ENCODE peak calls at places on chromosomes 7 and 10, in ten cellular contexts. X is prostate gland, A is suprapubic skin, B is transverse colon, J is GM12891, Y is H1, T is stomach, N is ovary, I is heart left ventricle, R is HCT116. S is an unnamed sample.

GRCh38 chr10:117631276-117632151 is 89.0 kb downstream of the EMX2 start:
- DNase-seq in X (no peak), A (no peak), B (no peak), J (no peak), Y (peak; percentile 26), T (no peak), N (peak; percentile 27), I (no peak), R (no peak), S (no peak)

GRCh38 chr10:3068201-3068967 is 1.0 kb downstream of the PFKP start:
- DNase-seq in X (peak; percentile 50), A (peak; percentile 78), B (peak; percentile 66), J (peak; percentile 71), Y (peak; percentile 73), T (peak; percentile 50), N (peak; percentile 73), I (peak; percentile 71), R (no peak), S (peak; percentile 75)

GRCh38 chr10:97676770-97677581 is 10.1 kb downstream of the AVPI1 start:
- DNase-seq in X (no peak), A (no peak), B (peak; percentile 53), J (peak; percentile 66), Y (peak; percentile 55), T (peak; percentile 41), N (no peak), I (no peak), R (no peak), S (peak; percentile 82)

GRCh38 chr7:29461996-29462395 is 101.6 kb upstream of the PRR15 start:
- DNase-seq in X (no peak), A (no peak), B (no peak), J (no peak), Y (no peak), T (no peak), N (no peak), I (no peak), R (no peak), S (no peak)

GRCh38 chr10:16944961-16945360 is 127.7 kb upstream of the RSU1 start:
- DNase-seq in X (no peak), A (no peak), B (no peak), J (no peak), Y (no peak), T (no peak), N (no peak), I (no peak), R (no peak), S (no peak)

GRCh38 chr7:151427705-151428392 is 12.1 kb downstream of the CRYGN start:
- DNase-seq in X (no peak), A (peak; percentile 58), B (no peak), J (no peak), Y (no peak), T (no peak), N (peak; percentile 51), I (no peak), R (no peak), S (no peak)

GRCh38 chr10:5094265-5095205 is at the start of gene AKR1C3:
- DNase-seq in X (no peak), A (no peak), B (no peak), J (no peak), Y (peak; percentile 48), T (no peak), N (no peak), I (peak; percentile 24), R (peak; percentile 51), S (peak; percentile 56)

GRCh38 chr7:69864283-69864682 is 266.0 kb downstream of the AUTS2 start:
- DNase-seq in X (no peak), A (no peak), B (no peak), J (no peak), Y (no peak), T (no peak), N (no peak), I (no peak), R (no peak), S (no peak)

GRCh38 chr7:151309306-151309705 is 32.3 kb upstream of the NUB1 start:
- DNase-seq in X (no peak), A (no peak), B (no peak), J (no peak), Y (no peak), T (no peak), N (no peak), I (no peak), R (no peak), S (no peak)

GRCh38 chr7:37366445-37366844 is 82.2 kb downstream of the ELMO1 start:
- DNase-seq in X (no peak), A (no peak), B (no peak), J (no peak), Y (no peak), T (no peak), N (no peak), I (no peak), R (no peak), S (no peak)

GRCh38 chr7:100678291-100678984 is 4.9 kb downstream of the GNB2 start:
- DNase-seq in X (no peak), A (no peak), B (peak; percentile 8), J (peak; percentile 21), Y (peak; percentile 59), T (no peak), N (peak; percentile 51), I (no peak), R (no peak), S (no peak)
- TF ChIP-seq POLR2A in X (no peak), A (no peak), B (no peak), J (no peak), Y (peak; percentile 8), T (no peak), N (no peak), I (no peak), R (no peak), S (peak; percentile 29)

DNA sequence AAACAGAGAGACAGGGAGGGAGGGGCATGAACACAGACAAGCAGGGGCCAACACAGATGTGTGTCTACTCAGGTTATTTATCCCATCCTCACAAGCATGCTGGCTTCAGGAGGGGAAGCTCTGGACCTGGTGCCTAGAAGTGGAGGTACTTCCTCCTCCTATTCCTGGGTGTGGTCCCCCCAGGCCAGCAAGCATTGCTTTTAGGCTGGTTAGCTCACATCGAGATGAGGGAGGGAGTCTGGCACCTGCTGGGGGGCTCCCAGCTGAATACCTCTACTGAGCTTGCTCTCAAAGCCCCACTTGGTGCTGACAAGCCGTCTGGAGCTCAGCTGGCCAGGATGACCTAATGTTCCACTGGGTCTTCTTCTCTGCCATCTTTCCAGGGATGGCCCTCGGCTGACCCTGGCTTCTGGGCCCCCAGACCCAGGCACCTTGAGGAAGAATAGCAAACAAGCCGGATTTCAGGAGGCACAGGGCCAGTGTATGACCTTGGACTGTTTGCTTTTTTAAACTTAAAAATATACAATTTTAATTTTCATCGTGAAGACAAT is 26.7 kb downstream of the FAM241B start:
- DNase-seq in X (no peak), A (no peak), B (no peak), J (no peak), Y (no peak), T (no peak), N (no peak), I (no peak), R (no peak), S (no peak)
- TF ChIP-seq POLR2A in X (no peak), A (no peak), B (no peak), J (no peak), Y (no peak), T (no peak), N (no peak), I (no peak), R (no peak), S (no peak)

DNA sequence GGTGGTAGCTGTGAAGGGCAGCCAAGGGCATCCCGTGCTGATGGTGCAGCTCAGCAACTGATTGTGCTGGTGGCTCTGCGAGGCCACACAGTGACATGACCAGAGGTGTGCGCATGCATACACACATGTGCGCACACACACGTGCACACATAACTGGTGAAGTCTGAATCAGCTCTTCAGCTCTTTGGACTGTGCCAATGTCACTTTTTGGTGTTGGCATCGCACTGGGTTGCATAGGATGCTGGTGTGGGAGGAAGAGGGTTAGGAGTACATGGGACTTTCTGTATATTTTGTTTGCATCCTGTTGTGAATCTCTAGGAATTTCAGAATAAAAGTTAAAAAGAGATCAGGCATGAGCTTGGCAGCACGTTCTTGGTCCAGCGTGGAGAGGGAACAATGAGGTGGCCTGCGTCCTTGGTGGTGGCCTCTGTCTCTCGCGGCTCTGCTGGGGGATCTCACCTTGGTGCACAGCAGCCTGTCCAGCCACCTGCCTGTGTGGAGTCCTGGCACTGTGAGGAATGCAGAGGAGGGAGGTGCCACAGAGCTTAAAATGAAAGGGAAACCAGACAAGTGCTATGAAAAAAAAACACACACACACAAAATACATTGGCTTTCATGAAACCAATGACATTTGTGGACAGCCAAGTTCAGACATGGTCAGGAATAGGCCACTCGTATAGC is 124.0 kb downstream of the TRRAP start:
- DNase-seq in X (no peak), A (peak; percentile 37), B (no peak), J (no peak), Y (no peak), T (no peak), N (no peak), I (no peak), R (no peak), S (no peak)
- TF ChIP-seq POLR2A in X (no peak), A (no peak), B (no peak), J (no peak), Y (no peak), T (no peak), N (no peak), I (no peak), R (no peak), S (no peak)

DNA sequence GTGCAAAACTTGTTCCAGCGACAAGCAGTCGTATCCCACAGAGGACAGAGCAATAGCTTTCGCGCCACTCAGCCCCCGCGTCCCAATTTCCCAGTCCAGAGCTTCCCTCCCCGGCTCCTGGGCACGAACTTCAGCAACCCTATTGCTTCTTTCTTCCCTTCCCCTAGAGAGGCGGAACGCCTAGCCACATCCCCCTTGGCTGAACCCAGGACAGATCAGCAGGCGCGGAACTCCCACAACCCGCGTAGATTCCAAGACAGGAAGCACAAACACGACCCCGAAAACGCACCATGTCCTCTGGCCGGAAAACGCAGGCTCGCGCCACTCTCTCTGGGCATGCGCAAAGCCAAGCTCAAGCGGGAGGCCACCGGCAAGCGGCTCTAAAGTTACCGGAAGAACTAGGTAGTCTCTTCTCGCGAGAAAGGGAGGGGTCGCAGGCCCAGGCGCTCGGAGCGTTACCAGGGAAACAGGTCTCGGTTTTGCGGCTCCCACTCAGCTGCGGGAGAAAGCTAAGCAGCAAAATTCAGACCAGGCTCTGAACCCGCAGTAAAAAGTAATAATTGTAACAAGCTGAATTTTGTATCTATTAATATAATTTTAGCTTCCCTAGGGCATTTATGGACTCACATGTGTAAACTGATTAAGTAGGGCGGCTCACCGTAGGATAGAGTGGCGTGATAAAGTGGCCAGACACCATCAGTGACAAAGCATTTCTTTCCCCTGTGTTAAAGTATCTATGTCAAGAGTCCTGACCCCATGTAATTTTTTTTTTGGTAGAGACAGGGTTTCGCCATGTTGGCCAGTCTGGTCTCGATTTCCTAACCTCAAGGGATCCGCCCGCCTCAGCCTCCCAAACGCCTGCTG is at the start of gene TMEM209:
- DNase-seq in X (peak; percentile 92), A (peak; percentile 97), B (peak; percentile 95), J (peak; percentile 90), Y (peak; percentile 96), T (peak; percentile 94), N (peak; percentile 97), I (peak; percentile 95), R (peak; percentile 94), S (peak; percentile 97)
- TF ChIP-seq POLR2A in X (peak; percentile 45), A (peak; percentile 76), B (peak; percentile 92), J (peak; percentile 97), Y (peak; percentile 98), T (no peak), N (peak; percentile 65), I (no peak), R (peak; percentile 87), S (peak; percentile 99)

GRCh38 chr7:128775744-128776474 is at the start of gene OPN1SW:
- DNase-seq in X (no peak), A (no peak), B (no peak), J (no peak), Y (no peak), T (no peak), N (no peak), I (no peak), R (no peak), S (no peak)
- TF ChIP-seq POLR2A in X (no peak), A (no peak), B (no peak), J (no peak), Y (no peak), T (no peak), N (no peak), I (no peak), R (no peak), S (no peak)

S was measured in erythroblast.